ENCODE peak calls at places on chromosomes 12 and 14, in nine cellular contexts. M is cardiac fibroblast, W is sigmoid colon, D is transverse colon, N is body of pancreas, L is ascending aorta, Y is ovary, B is PC-9, I is cardiac muscle cell. U is an unnamed sample.

GRCh38 chr14:22549981-22550670 is 38.9 kb downstream of the DAD1 start:
- DNase-seq in N (no peak), W (no peak), Y (no peak), L (no peak), I (peak), D (no peak), B (no peak), M (peak), U (no peak)

GRCh38 chr14:91369628-91370445 is 47.8 kb downstream of the CCDC88C start:
- DNase-seq in B (no peak), N (peak), L (no peak), W (no peak), D (no peak), Y (no peak), I (no peak), M (no peak), U (peak)

GRCh38 chr12:81381951-81382350 is 304.1 kb downstream of the ACSS3 start:
- DNase-seq in Y (no peak), L (no peak), D (no peak), N (no peak), B (no peak), M (no peak), I (no peak), W (no peak), U (no peak)

GRCh38 chr12:644818-645552 is 18.3 kb downstream of the NINJ2 start:
- DNase-seq in N (no peak), Y (no peak), B (no peak), D (no peak), M (peak), L (no peak), W (no peak), I (peak), U (no peak)

GRCh38 chr12:49349266-49349665 is 2.6 kb downstream of the DNAJC22 start:
- DNase-seq in M (no peak), N (no peak), I (no peak), B (no peak), W (peak), Y (no peak), D (no peak), L (no peak), U (no peak)

GRCh38 chr12:14167005-14167628 is 185.7 kb upstream of the GRIN2B start:
- DNase-seq in B (peak), L (no peak), D (peak), W (no peak), I (peak), M (peak), N (peak), Y (no peak), U (peak)

GRCh38 chr12:2624543-2625266 is 170.1 kb upstream of the FKBP4 start:
- DNase-seq in M (peak), N (no peak), W (no peak), B (peak), L (no peak), I (peak), Y (no peak), D (no peak), U (peak)

GRCh38 chr12:77120695-77121094 is 55.3 kb upstream of the E2F7 start:
- DNase-seq in W (no peak), M (peak), Y (no peak), B (no peak), D (no peak), N (no peak), I (peak), L (no peak), U (peak)

GRCh38 chr12:65631621-65632111 is 192.6 kb upstream of the HMGA2 start:
- DNase-seq in I (peak), M (peak), N (no peak), L (no peak), Y (no peak), W (no peak), B (peak), D (no peak), U (peak)

GRCh38 chr12:84723988-84724387 is 188.6 kb downstream of the SLC6A15 start:
- DNase-seq in D (no peak), M (no peak), Y (no peak), L (no peak), N (no peak), I (no peak), W (no peak), B (no peak), U (no peak)

GRCh38 chr14:61654026-61654425 is 41.3 kb upstream of the HIF1A start:
- DNase-seq in M (no peak), N (no peak), L (no peak), I (no peak), Y (no peak), B (no peak), W (no peak), D (no peak), U (no peak)

GRCh38 chr14:82528011-82528410 is 994.4 kb upstream of the SEL1L start:
- DNase-seq in L (no peak), M (no peak), B (no peak), N (no peak), Y (no peak), I (no peak), D (no peak), W (no peak), U (no peak)

GRCh38 chr14:67987596-67987995 is 168.0 kb downstream of the RAD51B start:
- DNase-seq in W (no peak), N (no peak), L (no peak), D (no peak), I (peak), B (no peak), M (peak), Y (peak), U (peak)

GRCh38 chr14:100239200-100239839 is 376 bp downstream of the YY1 start:
- DNase-seq in N (no peak), W (peak), I (no peak), D (peak), M (no peak), L (no peak), Y (peak), B (no peak), U (no peak)

GRCh38 chr12:51923506-51924365 is 16.4 kb downstream of the ACVRL1 start:
- DNase-seq in M (peak), B (no peak), N (peak), W (peak), Y (no peak), D (peak), I (peak), L (no peak), U (no peak)

GRCh38 chr12:14884458-14884878 is 1.2 kb downstream of the MGP start:
- DNase-seq in I (peak), M (peak), Y (peak), L (peak), N (peak), D (peak), B (peak), W (peak), U (peak)

GRCh38 chr14:55077691-55078151 is 26.3 kb downstream of the MAPK1IP1L start:
- DNase-seq in I (peak), D (peak), B (peak), Y (no peak), N (peak), W (no peak), L (no peak), M (peak), U (peak)

GRCh38 chr14:87691482-87691881 is 301.5 kb downstream of the GALC start:
- DNase-seq in W (no peak), M (no peak), I (no peak), B (no peak), D (no peak), L (no peak), Y (no peak), N (no peak), U (no peak)

GRCh38 chr14:20934148-20934762 is 21.0 kb upstream of the RNASE2 start:
- DNase-seq in B (no peak), N (no peak), W (no peak), M (peak), D (peak), L (no peak), I (peak), Y (no peak), U (no peak)

GRCh38 chr12:52873832-52874572 is 25.2 kb upstream of the KRT78 start:
- DNase-seq in D (peak), L (peak), M (peak), B (peak), N (peak), W (peak), Y (peak), I (peak), U (peak)

GRCh38 chr12:34217660-34218059 is 195.4 kb downstream of the ALG10 start:
- DNase-seq in B (no peak), D (no peak), L (no peak), I (no peak), Y (no peak), M (no peak), N (no peak), W (no peak), U (no peak)

GRCh38 chr14:36626150-36626549 is 35.5 kb upstream of the PAX9 start:
- DNase-seq in W (no peak), M (no peak), B (no peak), D (no peak), I (no peak), L (no peak), N (no peak), Y (no peak), U (no peak)

GRCh38 chr12:22283006-22283506 is 51.5 kb downstream of the ST8SIA1 start:
- DNase-seq in M (peak), Y (no peak), B (no peak), W (no peak), D (no peak), L (no peak), N (no peak), I (peak), U (peak)

GRCh38 chr14:68819260-68819691 is 26.4 kb upstream of the ZFP36L1 start:
- DNase-seq in N (no peak), M (peak), B (peak), W (peak), Y (no peak), L (no peak), I (peak), D (peak), U (peak)

GRCh38 chr12:53320352-53321195 is 836 bp downstream of the AAAS start:
- DNase-seq in B (no peak), N (no peak), Y (no peak), W (no peak), D (no peak), M (peak), L (no peak), I (no peak), U (no peak)

GRCh38 chr12:50195832-50196231 is 28.7 kb upstream of the CERS5 start:
- DNase-seq in D (no peak), I (no peak), N (no peak), Y (no peak), B (no peak), W (no peak), L (no peak), M (no peak), U (no peak)

GRCh38 chr12:122987086-122987951 is 6.8 kb downstream of the ARL6IP4 start:
- DNase-seq in M (no peak), L (no peak), W (no peak), B (no peak), D (no peak), N (no peak), I (no peak), Y (no peak), U (no peak)

GRCh38 chr14:102280376-102280962 is 24.5 kb downstream of the MOK start:
- DNase-seq in N (no peak), M (peak), D (no peak), L (no peak), Y (no peak), B (peak), I (peak), W (no peak), U (peak)
- H3K4me3 ChIP-seq in N (no peak), M (no peak), D (no peak), L (no peak), Y (no peak), B (peak), I (no peak), W (no peak), U (no peak)

GRCh38 chr12:72270246-72270645 is 1.9 kb upstream of the TRHDE start:
- DNase-seq in B (no peak), N (no peak), L (no peak), D (no peak), W (no peak), M (no peak), Y (no peak), I (no peak), U (no peak)
- H3K4me3 ChIP-seq in B (no peak), N (no peak), L (peak), D (no peak), W (no peak), M (no peak), Y (no peak), I (no peak), U (peak)

GRCh38 chr14:105336477-105337287 is 22.1 kb downstream of the PACS2 start:
- DNase-seq in M (no peak), B (no peak), L (no peak), I (no peak), D (no peak), Y (no peak), W (no peak), N (no peak), U (no peak)
- H3K4me3 ChIP-seq in M (no peak), B (no peak), L (no peak), I (no peak), D (no peak), Y (no peak), W (no peak), N (no peak), U (no peak)

DNA sequence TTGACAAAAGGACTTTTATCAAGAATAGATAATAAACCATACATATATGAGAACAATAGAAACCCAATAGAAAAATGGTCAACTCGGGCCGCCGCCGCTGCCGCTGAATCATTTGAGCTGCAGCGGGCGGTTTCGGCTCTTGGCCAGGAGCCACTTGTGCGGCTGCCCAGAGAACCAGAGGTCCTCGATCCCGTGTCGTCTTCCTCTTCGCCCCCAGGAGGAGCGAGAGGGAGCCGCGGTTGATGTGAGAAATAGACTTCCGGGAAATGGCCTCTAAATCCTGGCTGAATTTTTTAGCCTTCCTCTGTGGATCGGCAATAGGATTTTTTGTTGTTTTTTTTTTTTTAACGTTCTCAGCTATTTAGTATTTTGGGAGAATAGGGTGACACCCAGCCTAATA is 44.8 kb downstream of the CPSF6 start:
- DNase-seq in B (peak), I (peak), D (peak), L (no peak), W (peak), N (peak), M (peak), Y (peak), U (peak)
- H3K4me3 ChIP-seq in B (peak), I (no peak), D (no peak), L (peak), W (peak), N (no peak), M (peak), Y (peak), U (peak)

GRCh38 chr12:107320929-107321618 is 227.7 kb upstream of the CRY1 start:
- DNase-seq in W (no peak), M (peak), N (no peak), I (peak), D (peak), Y (no peak), L (no peak), B (peak), U (peak)
- H3K4me3 ChIP-seq in W (peak), M (peak), N (no peak), I (peak), D (no peak), Y (no peak), L (peak), B (peak), U (peak)

DNA sequence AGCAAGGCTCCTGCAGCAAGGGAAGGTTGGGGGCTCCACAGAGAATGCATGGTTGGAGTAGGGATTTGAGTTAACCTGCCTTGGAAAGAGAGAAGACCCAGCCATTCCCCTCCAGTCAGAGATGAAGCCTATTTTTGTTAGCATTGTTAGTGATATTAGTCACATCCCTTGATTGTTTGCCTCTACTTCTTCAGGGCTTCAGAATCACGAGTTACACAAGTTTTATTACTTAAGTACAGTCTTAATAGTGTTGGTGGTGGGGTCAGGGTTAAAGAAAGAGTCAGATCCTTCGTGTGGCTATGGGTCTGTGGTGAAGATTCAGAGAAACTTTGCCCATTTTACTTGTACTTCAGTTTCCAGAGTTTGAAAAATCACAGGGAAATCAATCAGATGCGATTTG is 363.1 kb downstream of the LRIG3 start:
- DNase-seq in Y (no peak), N (no peak), B (peak), M (peak), I (peak), L (no peak), D (no peak), W (no peak), U (peak)
- H3K4me3 ChIP-seq in Y (no peak), N (no peak), B (no peak), M (no peak), I (no peak), L (no peak), D (no peak), W (no peak), U (no peak)

GRCh38 chr12:115599251-115599811 is 678.2 kb downstream of the MED13L start:
- DNase-seq in I (peak), W (no peak), Y (peak), B (no peak), M (no peak), L (no peak), N (no peak), D (peak), U (no peak)
- H3K4me3 ChIP-seq in I (no peak), W (peak), Y (no peak), B (no peak), M (no peak), L (peak), N (no peak), D (no peak), U (no peak)

U was measured in mammary epithelial cell.